ENCODE peak calls at places on chromosomes 1 and 21, in five cellular contexts. X, H, G, I and P are unnamed samples.

GRCh38 chr1:17168480-17168878 is 36.4 kb upstream of the PADI1 start:
- DNase-seq in X (peak; percentile 72), H (peak; percentile 48), I (no peak), G (no peak), P (no peak)

GRCh38 chr21:21715286-21715969 is 717.2 kb downstream of the NCAM2 start:
- DNase-seq in I (no peak), G (no peak), H (peak; percentile 66), X (peak; percentile 83), P (no peak)

GRCh38 chr21:45228171-45228641 is 59.5 kb downstream of the POFUT2 start:
- DNase-seq in X (peak; percentile 96), G (no peak), I (peak; percentile 29), H (peak; percentile 90), P (peak; percentile 72)

GRCh38 chr1:41175546-41175945 is 66.6 kb downstream of the SCMH1 start:
- DNase-seq in H (no peak), G (no peak), X (no peak), I (no peak), P (no peak)

GRCh38 chr1:222654849-222655248 is 37.0 kb downstream of the MIA3 start:
- DNase-seq in H (no peak), G (peak; percentile 55), I (no peak), X (no peak), P (peak; percentile 41)

GRCh38 chr1:10471411-10472219 is 714 bp downstream of the DFFA start:
- DNase-seq in H (no peak), G (no peak), I (no peak), X (peak; percentile 64), P (no peak)

GRCh38 chr1:92307980-92308379 is 9.1 kb downstream of the RPAP2 start:
- DNase-seq in G (no peak), I (no peak), H (no peak), X (no peak), P (no peak)

GRCh38 chr1:195738971-195739650 is 869.1 kb downstream of the KCNT2 start:
- DNase-seq in I (no peak), X (peak; percentile 26), G (no peak), H (no peak), P (no peak)

DNA sequence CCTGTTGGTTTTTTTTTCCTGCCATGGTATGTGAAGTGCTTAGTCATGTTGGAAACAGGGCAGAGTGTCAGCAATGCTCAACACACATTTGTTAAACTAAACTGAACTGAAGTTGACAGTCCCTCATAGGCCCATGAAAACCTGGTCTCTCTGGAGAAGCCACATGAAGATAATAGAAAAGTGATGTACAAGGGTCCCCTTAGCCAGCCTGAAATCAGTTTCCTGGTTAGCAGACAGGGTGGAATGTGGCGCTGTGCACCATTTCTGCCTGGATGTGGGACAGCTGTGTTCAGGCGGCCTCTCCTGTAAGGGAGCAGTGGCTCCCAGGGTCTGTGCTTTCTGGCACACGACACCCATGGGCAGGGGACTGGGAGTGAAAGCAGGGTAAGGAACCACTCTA is 9.9 kb upstream of the CHI3L1 start:
- DNase-seq in X (peak; percentile 32), H (no peak), G (no peak), I (no peak), P (no peak)
- TF ChIP-seq CTCF in X (no peak), H (peak; percentile 35), G (no peak), I (no peak), P (no peak)

GRCh38 chr1:14848621-14849020 is 250.1 kb downstream of the KAZN start:
- DNase-seq in H (no peak), I (no peak), G (no peak), X (no peak), P (no peak)

GRCh38 chr1:14852301-14852700 is 253.8 kb downstream of the KAZN start:
- DNase-seq in H (no peak), X (no peak), G (no peak), I (no peak), P (no peak)

GRCh38 chr1:14849038-14849437 is 250.6 kb downstream of the KAZN start:
- DNase-seq in H (no peak), G (no peak), X (peak; percentile 56), I (no peak), P (no peak)

GRCh38 chr1:14851775-14852174 is 253.3 kb downstream of the KAZN start:
- DNase-seq in G (no peak), H (no peak), I (no peak), X (no peak), P (no peak)

GRCh38 chr1:14850563-14850962 is 252.1 kb downstream of the KAZN start:
- DNase-seq in H (no peak), X (no peak), I (no peak), G (no peak), P (no peak)
- TF ChIP-seq CTCF in H (no peak), X (no peak), I (no peak), G (no peak), P (no peak)

GRCh38 chr1:61083014-61083798 is 845 bp downstream of the NFIA start:
- DNase-seq in G (peak; percentile 59), X (peak; percentile 70), I (no peak), H (no peak), P (peak; percentile 27)
- TF ChIP-seq CTCF in G (no peak), X (no peak), I (no peak), H (no peak), P (no peak)

DNA sequence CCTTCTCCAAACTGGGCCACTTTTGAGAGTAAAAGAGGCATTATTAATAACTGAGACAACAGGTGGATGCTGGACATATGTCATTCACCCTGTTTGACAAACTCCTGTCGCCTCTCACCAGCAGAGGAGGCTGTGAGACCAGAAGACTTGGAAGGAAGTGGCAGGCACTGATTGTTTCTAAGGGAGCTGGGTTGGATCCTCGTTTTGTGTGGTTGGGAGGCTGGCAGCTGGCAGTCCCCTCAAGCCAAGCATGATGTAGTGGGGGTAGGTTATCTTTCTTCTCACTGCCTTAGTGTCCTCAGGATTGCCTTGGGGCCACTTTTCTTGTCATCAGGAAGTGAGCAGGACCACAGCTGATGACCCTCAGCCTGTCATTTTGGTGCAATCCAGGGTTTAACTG is 86.5 kb upstream of the KCNJ15 start:
- DNase-seq in G (no peak), I (no peak), X (peak; percentile 53), H (no peak), P (no peak)
- TF ChIP-seq CTCF in G (peak; percentile 33), I (no peak), X (peak; percentile 25), H (peak; percentile 43), P (no peak)

GRCh38 chr1:12406218-12407021 is 176.6 kb downstream of the VPS13D start:
- DNase-seq in G (no peak), X (peak; percentile 19), H (no peak), I (no peak), P (no peak)
- TF ChIP-seq CTCF in G (no peak), X (no peak), H (no peak), I (no peak), P (no peak)

GRCh38 chr1:84504580-84505021 is 1.6 kb upstream of the SPATA1 start:
- DNase-seq in G (no peak), H (peak; percentile 38), I (no peak), X (peak; percentile 77), P (no peak)
- TF ChIP-seq CTCF in G (no peak), H (peak; percentile 33), I (no peak), X (peak; percentile 3), P (no peak)

GRCh38 chr1:107213225-107213624 is 72.4 kb downstream of the NTNG1 start:
- DNase-seq in I (no peak), X (no peak), G (no peak), H (no peak), P (no peak)
- TF ChIP-seq CTCF in I (no peak), X (no peak), G (no peak), H (no peak), P (no peak)

GRCh38 chr1:220516014-220516721 is 11.8 kb upstream of the MARK1 start:
- DNase-seq in H (no peak), I (no peak), X (no peak), G (no peak), P (no peak)

GRCh38 chr1:220511785-220512184 is 16.2 kb upstream of the MARK1 start:
- DNase-seq in G (no peak), H (no peak), I (no peak), X (no peak), P (no peak)

GRCh38 chr1:220514256-220514655 is 13.7 kb upstream of the MARK1 start:
- DNase-seq in H (no peak), I (no peak), G (no peak), X (no peak), P (no peak)

GRCh38 chr1:220511183-220511582 is 16.8 kb upstream of the MARK1 start:
- DNase-seq in X (peak; percentile 69), H (no peak), I (no peak), G (no peak), P (no peak)

DNA sequence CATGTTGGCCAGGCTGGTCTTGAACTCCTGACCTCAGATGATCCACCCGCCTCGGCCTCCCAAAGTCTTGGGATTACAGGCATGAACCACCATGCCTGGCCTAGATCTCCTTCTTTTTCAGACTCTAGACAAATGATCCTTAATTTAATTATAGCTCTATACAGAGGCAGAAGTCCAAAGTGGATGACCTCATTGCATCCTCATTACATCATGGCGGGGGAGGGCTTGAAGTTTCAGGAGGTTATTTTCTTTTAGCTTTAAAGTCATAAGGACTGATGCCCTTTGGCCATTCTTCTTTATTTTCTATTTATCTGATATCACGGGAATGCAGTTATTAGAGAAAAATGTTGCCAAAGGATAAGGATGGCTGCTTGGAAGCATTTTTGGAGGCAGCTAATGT is 14.1 kb upstream of the MARK1 start:
- DNase-seq in G (no peak), H (no peak), I (no peak), X (peak; percentile 6), P (no peak)
- TF ChIP-seq CTCF in G (no peak), H (no peak), I (no peak), X (no peak), P (no peak)

GRCh38 chr1:152344463-152344862 is 15.3 kb downstream of the FLG2 start:
- DNase-seq in I (no peak), X (no peak), H (no peak), G (no peak), P (no peak)

GRCh38 chr1:152349611-152350010 is 10.2 kb downstream of the FLG2 start:
- DNase-seq in I (no peak), G (no peak), H (no peak), X (no peak), P (no peak)

GRCh38 chr1:152347116-152347728 is 12.6 kb downstream of the FLG2 start:
- DNase-seq in I (no peak), G (no peak), H (peak; percentile 3), X (peak; percentile 63), P (no peak)

GRCh38 chr1:152348447-152348846 is 11.4 kb downstream of the FLG2 start:
- DNase-seq in H (no peak), I (no peak), G (no peak), X (no peak), P (no peak)
- TF ChIP-seq CTCF in H (no peak), I (no peak), G (peak; percentile 17), X (peak; percentile 5), P (no peak)

GRCh38 chr1:13764533-13764932 is 64.5 kb downstream of the PRDM2 start:
- DNase-seq in I (no peak), X (peak; percentile 21), H (no peak), G (no peak), P (no peak)

GRCh38 chr1:13763991-13764390 is 64.0 kb downstream of the PRDM2 start:
- DNase-seq in I (no peak), G (no peak), X (no peak), H (no peak), P (no peak)

GRCh38 chr1:13766906-13767564 is 67.0 kb downstream of the PRDM2 start:
- DNase-seq in I (no peak), G (no peak), X (peak; percentile 75), H (no peak), P (no peak)

GRCh38 chr1:13763264-13763663 is 63.3 kb downstream of the PRDM2 start:
- DNase-seq in I (no peak), H (no peak), X (no peak), G (no peak), P (no peak)

GRCh38 chr1:13764933-13765332 is 64.9 kb downstream of the PRDM2 start:
- DNase-seq in X (no peak), I (no peak), H (no peak), G (no peak), P (peak; percentile 29)
- TF ChIP-seq CTCF in X (no peak), I (no peak), H (no peak), G (no peak), P (no peak)